ENCODE peak calls at places on chromosomes 2 and 18, in ten cellular contexts. One of them, this sample, is unnamed.

GRCh38 chr18:48197819-48198218 is 211.4 kb downstream of the ZBTB7C start:
- DNase-seq in activated naive CD4-positive, alpha-beta T cell treated with anti-CD3 and anti-CD28 coated beads for 36 hours: no peak
- DNase-seq in dermis blood vessel endothelial cell: no peak
- DNase-seq in CD8-positive, alpha-beta T cell: no peak
- DNase-seq in astrocyte of the spinal cord: no peak
- DNase-seq in kidney: no peak
- DNase-seq in cardiac muscle cell: no peak
- DNase-seq in sciatic nerve: no peak
- DNase-seq in HL-60: no peak
- DNase-seq in upper lobe of right lung: no peak
- DNase-seq in this sample: no peak

GRCh38 chr18:24914685-24915267 is 437.2 kb downstream of the ZNF521 start:
- DNase-seq in activated naive CD4-positive, alpha-beta T cell treated with anti-CD3 and anti-CD28 coated beads for 36 hours: no peak
- DNase-seq in dermis blood vessel endothelial cell: no peak
- DNase-seq in CD8-positive, alpha-beta T cell: no peak
- DNase-seq in astrocyte of the spinal cord: no peak
- DNase-seq in kidney: no peak
- DNase-seq in cardiac muscle cell: no peak
- DNase-seq in sciatic nerve: no peak
- DNase-seq in HL-60: no peak
- DNase-seq in upper lobe of right lung: no peak
- DNase-seq in this sample: no peak

GRCh38 chr2:71564790-71565189 is 111.4 kb downstream of the DYSF start:
- DNase-seq in activated naive CD4-positive, alpha-beta T cell treated with anti-CD3 and anti-CD28 coated beads for 36 hours: no peak
- DNase-seq in dermis blood vessel endothelial cell: no peak
- DNase-seq in CD8-positive, alpha-beta T cell: no peak
- DNase-seq in astrocyte of the spinal cord: no peak
- DNase-seq in kidney: no peak
- DNase-seq in cardiac muscle cell: no peak
- DNase-seq in sciatic nerve: no peak
- DNase-seq in HL-60: no peak
- DNase-seq in upper lobe of right lung: no peak
- DNase-seq in this sample: no peak

GRCh38 chr2:70380621-70381020 is 78.8 kb upstream of the FAM136A start:
- DNase-seq in activated naive CD4-positive, alpha-beta T cell treated with anti-CD3 and anti-CD28 coated beads for 36 hours: no peak
- DNase-seq in dermis blood vessel endothelial cell: no peak
- DNase-seq in CD8-positive, alpha-beta T cell: no peak
- DNase-seq in astrocyte of the spinal cord: no peak
- DNase-seq in kidney: no peak
- DNase-seq in cardiac muscle cell: no peak
- DNase-seq in sciatic nerve: no peak
- DNase-seq in HL-60: no peak
- DNase-seq in upper lobe of right lung: no peak
- DNase-seq in this sample: no peak

GRCh38 chr2:26988165-26988879 is 17.9 kb downstream of the MAPRE3 start:
- DNase-seq in activated naive CD4-positive, alpha-beta T cell treated with anti-CD3 and anti-CD28 coated beads for 36 hours: no peak
- DNase-seq in dermis blood vessel endothelial cell: no peak
- DNase-seq in CD8-positive, alpha-beta T cell: no peak
- DNase-seq in astrocyte of the spinal cord: peak
- DNase-seq in kidney: no peak
- DNase-seq in cardiac muscle cell: no peak
- DNase-seq in sciatic nerve: no peak
- DNase-seq in HL-60: no peak
- DNase-seq in upper lobe of right lung: no peak
- DNase-seq in this sample: no peak

GRCh38 chr2:31379102-31379501 is 35.4 kb downstream of the XDH start:
- DNase-seq in activated naive CD4-positive, alpha-beta T cell treated with anti-CD3 and anti-CD28 coated beads for 36 hours: no peak
- DNase-seq in dermis blood vessel endothelial cell: no peak
- DNase-seq in CD8-positive, alpha-beta T cell: no peak
- DNase-seq in astrocyte of the spinal cord: no peak
- DNase-seq in kidney: peak
- DNase-seq in cardiac muscle cell: no peak
- DNase-seq in sciatic nerve: no peak
- DNase-seq in HL-60: no peak
- DNase-seq in upper lobe of right lung: no peak
- DNase-seq in this sample: no peak

GRCh38 chr18:72419914-72420313 is 124.2 kb downstream of the CBLN2 start:
- DNase-seq in activated naive CD4-positive, alpha-beta T cell treated with anti-CD3 and anti-CD28 coated beads for 36 hours: no peak
- DNase-seq in dermis blood vessel endothelial cell: no peak
- DNase-seq in CD8-positive, alpha-beta T cell: no peak
- DNase-seq in astrocyte of the spinal cord: peak
- DNase-seq in kidney: no peak
- DNase-seq in cardiac muscle cell: no peak
- DNase-seq in sciatic nerve: no peak
- DNase-seq in HL-60: no peak
- DNase-seq in upper lobe of right lung: no peak
- DNase-seq in this sample: no peak

GRCh38 chr2:148517822-148518221 is 126.7 kb upstream of the EPC2 start:
- DNase-seq in activated naive CD4-positive, alpha-beta T cell treated with anti-CD3 and anti-CD28 coated beads for 36 hours: no peak
- DNase-seq in dermis blood vessel endothelial cell: no peak
- DNase-seq in CD8-positive, alpha-beta T cell: no peak
- DNase-seq in astrocyte of the spinal cord: no peak
- DNase-seq in kidney: no peak
- DNase-seq in cardiac muscle cell: no peak
- DNase-seq in sciatic nerve: no peak
- DNase-seq in HL-60: no peak
- DNase-seq in upper lobe of right lung: no peak
- DNase-seq in this sample: no peak

GRCh38 chr2:127560929-127561275 is 25.4 kb downstream of the MYO7B start:
- DNase-seq in activated naive CD4-positive, alpha-beta T cell treated with anti-CD3 and anti-CD28 coated beads for 36 hours: no peak
- DNase-seq in dermis blood vessel endothelial cell: no peak
- DNase-seq in CD8-positive, alpha-beta T cell: no peak
- DNase-seq in astrocyte of the spinal cord: peak
- DNase-seq in kidney: no peak
- DNase-seq in cardiac muscle cell: no peak
- DNase-seq in sciatic nerve: no peak
- DNase-seq in HL-60: no peak
- DNase-seq in upper lobe of right lung: no peak
- DNase-seq in this sample: no peak

GRCh38 chr2:39563572-39563971 is 102.1 kb upstream of the TMEM178A start:
- DNase-seq in activated naive CD4-positive, alpha-beta T cell treated with anti-CD3 and anti-CD28 coated beads for 36 hours: no peak
- DNase-seq in dermis blood vessel endothelial cell: no peak
- DNase-seq in CD8-positive, alpha-beta T cell: no peak
- DNase-seq in astrocyte of the spinal cord: no peak
- DNase-seq in kidney: no peak
- DNase-seq in cardiac muscle cell: no peak
- DNase-seq in sciatic nerve: no peak
- DNase-seq in HL-60: no peak
- DNase-seq in upper lobe of right lung: no peak
- DNase-seq in this sample: no peak

GRCh38 chr18:40072761-40073160 is 1882.3 kb upstream of the PIK3C3 start:
- DNase-seq in activated naive CD4-positive, alpha-beta T cell treated with anti-CD3 and anti-CD28 coated beads for 36 hours: no peak
- DNase-seq in dermis blood vessel endothelial cell: no peak
- DNase-seq in CD8-positive, alpha-beta T cell: no peak
- DNase-seq in astrocyte of the spinal cord: no peak
- DNase-seq in kidney: no peak
- DNase-seq in cardiac muscle cell: no peak
- DNase-seq in sciatic nerve: no peak
- DNase-seq in HL-60: no peak
- DNase-seq in upper lobe of right lung: no peak
- DNase-seq in this sample: no peak

GRCh38 chr2:174812037-174812436 is 47.8 kb upstream of the CHRNA1 start:
- DNase-seq in activated naive CD4-positive, alpha-beta T cell treated with anti-CD3 and anti-CD28 coated beads for 36 hours: no peak
- DNase-seq in dermis blood vessel endothelial cell: no peak
- DNase-seq in CD8-positive, alpha-beta T cell: no peak
- DNase-seq in astrocyte of the spinal cord: no peak
- DNase-seq in kidney: no peak
- DNase-seq in cardiac muscle cell: no peak
- DNase-seq in sciatic nerve: no peak
- DNase-seq in HL-60: no peak
- DNase-seq in upper lobe of right lung: no peak
- DNase-seq in this sample: no peak

GRCh38 chr2:77768508-77768907 is 246.3 kb upstream of the LRRTM4 start:
- DNase-seq in activated naive CD4-positive, alpha-beta T cell treated with anti-CD3 and anti-CD28 coated beads for 36 hours: no peak
- DNase-seq in dermis blood vessel endothelial cell: no peak
- DNase-seq in CD8-positive, alpha-beta T cell: no peak
- DNase-seq in astrocyte of the spinal cord: no peak
- DNase-seq in kidney: no peak
- DNase-seq in cardiac muscle cell: no peak
- DNase-seq in sciatic nerve: no peak
- DNase-seq in HL-60: peak
- DNase-seq in upper lobe of right lung: no peak
- DNase-seq in this sample: no peak

GRCh38 chr18:74153793-74154192 is 5.5 kb downstream of the TIMM21 start:
- DNase-seq in activated naive CD4-positive, alpha-beta T cell treated with anti-CD3 and anti-CD28 coated beads for 36 hours: no peak
- DNase-seq in dermis blood vessel endothelial cell: no peak
- DNase-seq in CD8-positive, alpha-beta T cell: no peak
- DNase-seq in astrocyte of the spinal cord: no peak
- DNase-seq in kidney: no peak
- DNase-seq in cardiac muscle cell: no peak
- DNase-seq in sciatic nerve: no peak
- DNase-seq in HL-60: no peak
- DNase-seq in upper lobe of right lung: no peak
- DNase-seq in this sample: no peak

GRCh38 chr2:29220506-29221270 is 105.5 kb downstream of the CLIP4 start:
- DNase-seq in activated naive CD4-positive, alpha-beta T cell treated with anti-CD3 and anti-CD28 coated beads for 36 hours: no peak
- DNase-seq in dermis blood vessel endothelial cell: no peak
- DNase-seq in CD8-positive, alpha-beta T cell: no peak
- DNase-seq in astrocyte of the spinal cord: no peak
- DNase-seq in kidney: no peak
- DNase-seq in cardiac muscle cell: no peak
- DNase-seq in sciatic nerve: no peak
- DNase-seq in HL-60: no peak
- DNase-seq in upper lobe of right lung: no peak
- DNase-seq in this sample: no peak